ENCODE peak calls at places on chromosome 1, in five cellular contexts. B, T, M, S and A are unnamed samples.

GRCh38 chr1:910881-911721 is 12.6 kb upstream of the SAMD11 start:
- DNase-seq in M (peak; percentile 82), T (no peak), B (peak; percentile 13), S (no peak), A (no peak)

GRCh38 chr1:228338521-228339051 is 68.0 kb downstream of the TRIM11 start:
- DNase-seq in B (no peak), S (no peak), T (no peak), M (no peak), A (no peak)

GRCh38 chr1:171343727-171344472 is 29.9 kb downstream of the FMO4 start:
- DNase-seq in S (no peak), M (no peak), B (peak; percentile 18), T (no peak), A (no peak)

GRCh38 chr1:50705699-50706098 is 254.4 kb downstream of the FAF1 start:
- DNase-seq in T (no peak), B (no peak), M (no peak), S (no peak), A (no peak)

GRCh38 chr1:43318831-43319230 is 18.0 kb downstream of the TIE1 start:
- DNase-seq in S (no peak), B (no peak), T (no peak), M (no peak), A (no peak)

GRCh38 chr1:165257969-165258459 is 98.5 kb downstream of the LMX1A start:
- DNase-seq in M (peak; percentile 84), S (peak; percentile 9), B (peak; percentile 87), T (peak; percentile 49), A (peak; percentile 31)

GRCh38 chr1:58481962-58482361 is 64.6 kb downstream of the OMA1 start:
- DNase-seq in T (no peak), S (no peak), B (no peak), M (no peak), A (no peak)

GRCh38 chr1:38133304-38133703 is 86.7 kb upstream of the POU3F1 start:
- DNase-seq in S (no peak), T (no peak), M (no peak), B (no peak), A (no peak)

GRCh38 chr1:88237026-88237425 is 447.0 kb upstream of the PKN2 start:
- DNase-seq in T (peak; percentile 12), S (no peak), M (no peak), B (no peak), A (no peak)

GRCh38 chr1:212593696-212594335 is 14.7 kb upstream of the ATF3 start:
- DNase-seq in T (no peak), S (no peak), B (no peak), M (no peak), A (no peak)

GRCh38 chr1:221435510-221435909 is 306.4 kb downstream of the DUSP10 start:
- DNase-seq in S (no peak), T (peak; percentile 81), M (peak; percentile 68), B (no peak), A (no peak)

GRCh38 chr1:194366705-194367104 is 1180.3 kb upstream of the B3GALT2 start:
- DNase-seq in M (no peak), S (no peak), T (no peak), B (no peak), A (no peak)

DNA sequence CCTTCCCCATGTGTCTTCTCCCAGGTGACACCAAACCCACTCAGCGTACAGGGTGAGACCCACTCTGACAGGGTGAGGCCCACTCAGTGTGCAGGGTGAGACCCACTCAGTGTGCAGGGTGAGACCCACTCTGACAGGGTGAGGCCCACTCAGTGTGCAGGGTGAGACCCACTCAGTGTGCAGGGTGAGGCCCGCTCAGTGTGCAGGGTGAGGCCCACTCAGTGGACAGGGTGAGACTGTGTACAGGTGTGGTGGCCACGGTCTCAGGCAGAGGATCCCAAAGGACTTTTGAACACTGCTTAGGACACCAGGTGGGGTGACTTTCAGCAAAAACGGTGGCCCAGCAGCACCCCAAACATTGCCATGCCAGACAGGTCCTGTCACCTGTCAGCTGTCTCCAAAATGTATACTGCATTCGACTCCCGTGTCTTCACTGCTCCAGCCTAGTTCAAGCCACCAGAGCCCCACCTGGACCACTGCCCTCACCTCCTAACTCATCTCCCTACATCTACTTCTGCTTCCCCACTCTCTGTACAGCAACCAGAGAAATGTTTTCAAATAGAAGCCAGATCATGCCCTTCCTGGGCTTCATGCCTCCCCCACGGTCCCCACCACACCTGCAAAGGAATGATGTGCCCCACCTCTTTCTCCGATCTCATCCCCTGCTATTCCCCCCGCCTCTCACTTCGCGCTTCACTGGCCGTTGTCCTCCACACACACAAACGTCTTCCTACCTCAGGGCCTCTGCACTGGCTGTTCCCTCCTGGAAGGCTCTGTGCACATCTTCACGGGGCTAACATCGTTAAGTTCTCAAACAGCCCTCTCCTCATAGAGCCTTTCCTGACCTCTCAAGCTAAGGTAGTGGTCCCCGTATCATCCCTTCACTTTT is 52.1 kb downstream of the ACBD3 start:
- DNase-seq in T (no peak), M (no peak), B (no peak), S (no peak), A (no peak)
- H3K4me3 ChIP-seq in T (no peak overlapping the region), M (no peak overlapping the region), B (no peak overlapping the region), S (no peak overlapping the region), A (no peak overlapping the region)

DNA sequence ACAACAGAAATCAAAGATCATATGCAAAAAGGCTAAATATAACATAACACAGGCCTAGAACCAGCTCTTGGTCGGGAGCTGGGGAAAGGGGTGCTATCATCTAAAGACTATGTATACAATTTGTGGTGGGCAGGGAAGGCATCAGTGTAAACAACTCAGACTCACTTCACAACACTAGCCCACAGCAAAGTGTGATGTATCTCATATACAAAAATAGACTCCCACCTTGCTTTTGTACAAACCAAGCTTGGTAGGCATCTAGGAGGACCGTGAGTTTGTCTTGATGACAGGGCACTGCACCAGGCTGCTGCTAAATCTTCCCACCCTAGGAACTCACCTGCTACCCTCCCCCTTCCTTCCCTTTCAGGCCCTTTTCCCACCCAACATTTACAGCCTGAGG is 33.0 kb downstream of the CDC7 start:
- DNase-seq in M (no peak), S (no peak), B (no peak), T (no peak), A (no peak)
- TF ChIP-seq CTCF in M (no peak), S (no peak), B (no peak), T (no peak), A (no peak)

DNA sequence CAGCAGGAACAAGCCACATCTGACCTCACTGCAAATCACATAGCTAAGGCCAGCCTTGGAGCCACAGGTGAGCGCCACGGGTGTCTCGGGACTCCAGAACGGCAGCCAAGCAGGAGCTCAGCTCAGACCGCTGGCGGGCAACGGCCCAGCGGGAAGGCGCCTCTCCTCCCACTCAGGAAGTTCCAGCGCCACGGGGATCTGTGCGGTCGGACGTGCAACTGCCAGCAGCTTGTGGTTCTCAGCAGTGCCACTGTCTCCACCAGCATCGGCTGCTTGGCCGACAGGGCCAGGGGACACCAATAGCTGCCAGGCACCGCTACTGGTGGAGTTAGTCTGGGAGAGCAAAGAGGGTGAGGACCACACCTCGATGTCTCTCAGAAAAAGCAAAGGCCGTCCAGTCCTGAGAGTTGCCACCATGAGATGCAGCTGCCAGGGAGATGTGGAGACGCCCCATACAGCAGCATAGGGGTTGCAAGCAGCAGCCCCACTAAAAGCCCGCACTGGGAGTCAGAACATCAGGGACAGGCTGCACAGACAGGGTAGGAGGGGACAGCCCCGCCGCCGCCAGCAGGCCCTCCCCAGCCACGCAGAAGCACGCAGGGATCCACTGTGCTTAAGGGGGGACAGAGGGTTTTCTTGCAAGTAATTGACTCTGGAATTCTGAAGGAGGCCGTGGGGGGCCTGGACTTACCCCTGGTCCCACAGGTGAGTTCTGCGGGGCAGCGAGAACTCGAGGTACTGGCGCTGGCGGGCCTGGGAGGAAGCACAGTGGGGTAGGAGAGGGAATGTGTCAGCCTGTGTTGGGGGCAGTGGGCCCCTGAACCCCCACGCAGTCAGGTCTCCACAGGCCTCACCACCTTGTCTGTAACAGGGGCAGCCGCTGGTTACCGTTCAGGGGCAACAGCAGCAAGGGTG is 83.5 kb downstream of the NPHP4 start:
- DNase-seq in T (no peak), B (no peak), S (no peak), M (no peak), A (no peak)
- H3K4me3 ChIP-seq in T (no peak overlapping the region), B (no peak overlapping the region), S (no peak overlapping the region), M (no peak overlapping the region), A (no peak overlapping the region)

GRCh38 chr1:92485374-92486250 is 1.1 kb downstream of the GFI1 start:
- DNase-seq in S (no peak), M (peak; percentile 66), T (peak; percentile 34), B (peak; percentile 87), A (peak; percentile 72)

GRCh38 chr1:92488416-92488815 is 1.7 kb upstream of the GFI1 start:
- DNase-seq in T (no peak), S (no peak), B (no peak), M (no peak), A (no peak)

GRCh38 chr1:92487078-92487605 is 417 bp upstream of the GFI1 start:
- DNase-seq in T (no peak), M (no peak), S (no peak), B (no peak), A (no peak)

GRCh38 chr1:92484472-92485373 is 2.0 kb downstream of the GFI1 start:
- DNase-seq in T (peak; percentile 18), B (peak; percentile 61), S (no peak), M (peak; percentile 19), A (no peak)

GRCh38 chr1:92486251-92487077 is at the start of gene GFI1:
- DNase-seq in S (no peak), B (peak; percentile 76), T (peak; percentile 9), M (peak; percentile 43), A (no peak)
- TF ChIP-seq CTCF in S (peak; percentile 13), B (no peak), T (no peak), M (no peak), A (no peak)

GRCh38 chr1:17669866-17670451 is 85.2 kb upstream of the ACTL8 start:
- DNase-seq in M (no peak), B (no peak), T (no peak), S (no peak), A (no peak)
- H3K4me3 ChIP-seq in M (no peak overlapping the region), B (no peak overlapping the region), T (no peak overlapping the region), S (no peak overlapping the region), A (no peak overlapping the region)